ENCODE peak calls at places on chromosome 5, in ten cellular contexts. K, S, Y, D, O, A, P, I, M and U are unnamed samples.
A peak's percentile ranks its signal among the peaks of the same experiment; 100 is the strongest.

GRCh38 chr5:15571081-15571480 is 71.1 kb downstream of the FBXL7 start:
- DNase-seq in D (no peak), A (no peak), S (no peak), O (no peak), I (no peak), K (no peak), Y (no peak), P (no peak), M (no peak), U (no peak)

GRCh38 chr5:153460421-153460820 is 30.0 kb upstream of the GRIA1 start:
- DNase-seq in Y (no peak), I (no peak), O (no peak), P (no peak), M (no peak), S (no peak), D (no peak), A (no peak), K (no peak), U (no peak)

GRCh38 chr5:180129291-180130190 is 58.0 kb upstream of the RNF130 start:
- DNase-seq in A (no peak), D (no peak), I (no peak), K (no peak), M (no peak), O (no peak), P (no peak), S (peak; percentile 38), Y (no peak), U (peak; percentile 41)

GRCh38 chr5:52657231-52657645 is 130.5 kb upstream of the ITGA1 start:
- DNase-seq in D (no peak), S (no peak), K (peak; percentile 78), Y (no peak), M (no peak), A (peak; percentile 12), I (no peak), O (peak; percentile 58), P (no peak), U (no peak)

GRCh38 chr5:138869763-138870500 is 5.2 kb downstream of the LRRTM2 start:
- DNase-seq in P (no peak), A (no peak), O (no peak), S (no peak), M (no peak), K (no peak), I (no peak), Y (no peak), D (no peak), U (no peak)

GRCh38 chr5:76402251-76402879 is 720 bp upstream of the IQGAP2 start:
- DNase-seq in O (no peak), I (peak; percentile 54), A (no peak), Y (no peak), S (peak; percentile 91), P (no peak), D (peak; percentile 49), M (peak; percentile 61), K (no peak), U (peak; percentile 63)

GRCh38 chr5:53262348-53262970 is 152.9 kb upstream of the MOCS2 start:
- DNase-seq in P (no peak), I (no peak), M (no peak), O (peak; percentile 39), S (no peak), Y (no peak), A (no peak), D (no peak), K (no peak), U (no peak)

GRCh38 chr5:72107874-72108199 is 562 bp downstream of the MAP1B start:
- DNase-seq in M (no peak), S (no peak), D (no peak), P (no peak), I (peak; percentile 39), A (no peak), O (no peak), K (no peak), Y (no peak), U (no peak)

GRCh38 chr5:179393078-179393477 is 47.8 kb upstream of the ADAMTS2 start:
- DNase-seq in I (no peak), K (no peak), D (no peak), O (no peak), M (no peak), S (no peak), P (peak; percentile 64), A (no peak), Y (no peak), U (no peak)

GRCh38 chr5:134133995-134134541 is 19.6 kb downstream of the TCF7 start:
- DNase-seq in M (no peak), P (peak; percentile 61), S (peak; percentile 60), A (no peak), O (no peak), D (peak; percentile 12), I (no peak), K (no peak), Y (no peak), U (no peak)

GRCh38 chr5:1111727-1112289 is at the start of gene SLC12A7:
- DNase-seq in D (peak; percentile 66), S (peak; percentile 85), M (no peak), K (no peak), I (peak; percentile 63), O (peak; percentile 78), Y (no peak), P (no peak), A (no peak), U (peak; percentile 78)

GRCh38 chr5:1037123-1037670 is 28.6 kb downstream of the NKD2 start:
- DNase-seq in M (no peak), S (no peak), P (peak; percentile 60), K (no peak), I (no peak), A (no peak), O (peak; percentile 31), D (peak; percentile 19), Y (no peak), U (no peak)

GRCh38 chr5:59357421-59357977 is 536.0 kb downstream of the PDE4D start:
- DNase-seq in P (no peak), Y (no peak), S (no peak), M (no peak), A (no peak), K (peak; percentile 87), D (peak; percentile 39), O (no peak), I (no peak), U (no peak)

GRCh38 chr5:147321569-147321968 is 86.7 kb downstream of the STK32A start:
- DNase-seq in A (no peak), S (no peak), P (no peak), M (no peak), K (no peak), I (no peak), O (no peak), Y (no peak), D (no peak), U (no peak)

GRCh38 chr5:101782352-101783087 is 513.6 kb downstream of the SLCO4C1 start:
- DNase-seq in D (no peak), K (no peak), S (no peak), P (no peak), I (no peak), A (no peak), M (no peak), O (peak; percentile 3), Y (no peak), U (no peak)

GRCh38 chr5:123874600-123875201 is 362.7 kb downstream of the CSNK1G3 start:
- DNase-seq in M (no peak), A (no peak), P (no peak), D (no peak), O (no peak), Y (peak; percentile 33), K (no peak), S (no peak), I (no peak), U (peak; percentile 51)

GRCh38 chr5:166834246-166834645 is 1457.2 kb upstream of the WWC1 start:
- DNase-seq in A (no peak), I (no peak), Y (no peak), O (no peak), S (no peak), P (no peak), K (no peak), M (no peak), D (no peak), U (no peak)

GRCh38 chr5:39619161-39619818 is 194.5 kb upstream of the DAB2 start:
- DNase-seq in A (no peak), Y (no peak), O (no peak), P (no peak), I (no peak), D (no peak), M (no peak), S (no peak), K (no peak), U (no peak)

GRCh38 chr5:93929146-93929545 is 187.7 kb upstream of the POU5F2 start:
- DNase-seq in P (no peak), M (no peak), D (no peak), K (no peak), Y (no peak), S (no peak), O (no peak), A (peak; percentile 8), I (no peak), U (no peak)

GRCh38 chr5:158388018-158388417 is 529.1 kb upstream of the CLINT1 start:
- DNase-seq in S (no peak), K (peak; percentile 97), P (no peak), Y (no peak), O (no peak), I (no peak), A (no peak), M (no peak), D (no peak), U (no peak)

GRCh38 chr5:60066502-60066901 is 173.0 kb upstream of the PDE4D start:
- DNase-seq in P (no peak), D (no peak), M (no peak), I (no peak), O (no peak), Y (no peak), A (no peak), S (no peak), K (no peak), U (no peak)

GRCh38 chr5:53123702-53124101 is 14.1 kb upstream of the MOCS2 start:
- DNase-seq in A (no peak), O (no peak), K (no peak), Y (no peak), I (no peak), S (no peak), M (no peak), D (no peak), P (no peak), U (no peak)

GRCh38 chr5:176133289-176133870 is 104.8 kb upstream of the SIMC1 start:
- DNase-seq in O (no peak), P (no peak), Y (no peak), I (no peak), A (no peak), S (no peak), D (no peak), K (no peak), M (no peak), U (peak; percentile 51)

GRCh38 chr5:73370620-73371583 is 77.7 kb downstream of the FOXD1 start:
- DNase-seq in P (no peak), S (no peak), D (no peak), O (no peak), K (no peak), I (no peak), Y (no peak), A (peak; percentile 63), M (no peak), U (no peak)

GRCh38 chr5:61450880-61451279 is 118.8 kb downstream of the ZSWIM6 start:
- DNase-seq in I (no peak), M (no peak), P (no peak), Y (no peak), O (peak; percentile 15), A (peak; percentile 68), S (no peak), D (no peak), K (peak; percentile 98), U (no peak)

GRCh38 chr5:159412284-159413046 is 82.2 kb upstream of the IL12B start:
- DNase-seq in S (peak; percentile 84), O (no peak), P (no peak), A (no peak), Y (no peak), I (no peak), M (peak; percentile 23), D (no peak), K (no peak), U (no peak)

GRCh38 chr5:72467987-72468386 is 39.2 kb downstream of the ZNF366 start:
- DNase-seq in M (no peak), O (no peak), Y (no peak), S (no peak), I (no peak), K (no peak), D (no peak), P (no peak), A (no peak), U (no peak)

GRCh38 chr5:1732955-1733354 is 66.7 kb downstream of the MRPL36 start:
- DNase-seq in A (no peak), D (no peak), S (no peak), Y (no peak), K (no peak), O (no peak), P (no peak), I (peak; percentile 7), M (no peak), U (peak; percentile 24)